ENCODE peak calls at places on chromosomes 7 and 10, in four cellular contexts. H, L, X and W are unnamed samples.

GRCh38 chr10:119346063-119346835 is 138.9 kb downstream of the GRK5 start:
- DNase-seq in X (no peak), L (no peak), H (no peak), W (no peak)

GRCh38 chr10:33347227-33347626 is 12.8 kb upstream of the NRP1 start:
- DNase-seq in X (no peak), L (no peak), H (no peak), W (no peak)

GRCh38 chr7:90233569-90233968 is 11.4 kb upstream of the CFAP69 start:
- DNase-seq in H (no peak), X (no peak), L (no peak), W (no peak)

GRCh38 chr10:118356628-118357027 is 14.5 kb upstream of the FAM204A start:
- DNase-seq in L (no peak), X (no peak), H (no peak), W (no peak)

GRCh38 chr10:14665304-14665703 is 109.4 kb downstream of the FAM107B start:
- DNase-seq in X (no peak), H (no peak), L (no peak), W (no peak)

GRCh38 chr7:50812847-50813475 is 30.3 kb upstream of the GRB10 start:
- DNase-seq in H (peak; percentile 73), L (peak; percentile 67), X (no peak), W (peak; percentile 25)

GRCh38 chr10:43234471-43235041 is 32.3 kb downstream of the RASGEF1A start:
- DNase-seq in H (no peak), X (no peak), L (no peak), W (no peak)

GRCh38 chr7:20798694-20799121 is 12.0 kb upstream of the SP8 start:
- DNase-seq in X (no peak), H (no peak), L (no peak), W (no peak)

GRCh38 chr10:12503311-12503710 is 154.0 kb downstream of the CAMK1D start:
- DNase-seq in L (no peak), X (no peak), H (no peak), W (no peak)

GRCh38 chr10:53315709-53316108 is 543.1 kb upstream of the MBL2 start:
- DNase-seq in H (no peak), X (no peak), L (no peak), W (no peak)

GRCh38 chr7:23471090-23471859 is 984 bp upstream of the IGF2BP3 start:
- DNase-seq in L (no peak), H (no peak), X (no peak), W (peak; percentile 80)

GRCh38 chr10:99930731-99931550 is 78.8 kb downstream of the DNMBP start:
- DNase-seq in H (no peak), L (no peak), X (no peak), W (no peak)

GRCh38 chr7:47647213-47647985 is 65.5 kb upstream of the TNS3 start:
- DNase-seq in H (no peak), L (no peak), X (no peak), W (no peak)

GRCh38 chr10:92891885-92892705 is 43.8 kb downstream of the EXOC6 start:
- DNase-seq in L (peak; percentile 32), H (peak; percentile 54), X (no peak), W (peak; percentile 77)

GRCh38 chr7:141511370-141512335 is 39.6 kb upstream of the AGK start:
- DNase-seq in X (no peak), H (no peak), L (no peak), W (no peak)

GRCh38 chr10:92328999-92329398 is 38.0 kb downstream of the MARCHF5 start:
- DNase-seq in L (no peak), H (no peak), X (no peak), W (no peak)

GRCh38 chr10:130969700-130970099 is 341.8 kb downstream of the TCERG1L start:
- DNase-seq in X (no peak), L (no peak), H (no peak), W (no peak)

GRCh38 chr10:68280750-68281149 is 48.8 kb upstream of the ATOH7 start:
- DNase-seq in X (no peak), L (no peak), H (no peak), W (no peak)

GRCh38 chr10:21494221-21495001 is 31.1 kb downstream of the SKIDA1 start:
- DNase-seq in H (peak; percentile 28), X (no peak), L (no peak), W (no peak)

GRCh38 chr10:13099144-13099665 is 758 bp upstream of the OPTN start:
- DNase-seq in H (peak; percentile 74), L (peak; percentile 39), X (no peak), W (peak; percentile 46)

GRCh38 chr7:74051629-74052410 is 23.8 kb downstream of the ELN start:
- DNase-seq in L (no peak), X (no peak), H (no peak), W (peak; percentile 75)

GRCh38 chr7:102412548-102412947 is 16.4 kb downstream of the PRKRIP1 start:
- DNase-seq in H (peak; percentile 25), X (no peak), L (no peak), W (peak; percentile 66)

GRCh38 chr10:133190225-133190624 is 30.2 kb downstream of the KNDC1 start:
- DNase-seq in X (no peak), L (no peak), H (no peak), W (no peak)

GRCh38 chr7:20236790-20237189 is 19.6 kb upstream of the MACC1 start:
- DNase-seq in X (no peak), L (no peak), H (peak; percentile 77), W (no peak)

GRCh38 chr7:88312061-88312663 is 5.5 kb upstream of the STEAP4 start:
- DNase-seq in X (no peak), H (peak; percentile 33), L (peak; percentile 4), W (no peak)

GRCh38 chr10:54402576-54402975 is 398.5 kb downstream of the PCDH15 start:
- DNase-seq in H (no peak), X (no peak), L (no peak), W (peak; percentile 3)

GRCh38 chr10:69901623-69902505 is 100.2 kb downstream of the COL13A1 start:
- DNase-seq in H (peak; percentile 64), L (no peak), X (no peak), W (peak; percentile 36)

GRCh38 chr10:3068968-3069737 is 1.8 kb downstream of the PFKP start:
- DNase-seq in H (peak; percentile 13), L (no peak), X (no peak), W (peak; percentile 59)

GRCh38 chr7:143362126-143362961 is at the start of gene FAM131B:
- DNase-seq in H (no peak), X (peak; percentile 49), L (no peak), W (peak; percentile 76)

GRCh38 chr7:3309140-3309539 is 8.1 kb downstream of the SDK1 start:
- DNase-seq in L (no peak), H (no peak), X (no peak), W (no peak)

GRCh38 chr7:106717254-106717996 is 56.5 kb upstream of the CCDC71L start:
- DNase-seq in H (peak; percentile 60), L (no peak), X (no peak), W (no peak)

GRCh38 chr10:26887611-26888215 is 27.0 kb upstream of the ABI1 start:
- DNase-seq in X (no peak), L (no peak), H (no peak), W (no peak)

GRCh38 chr10:15460661-15461060 is 89.6 kb upstream of the FAM171A1 start:
- DNase-seq in L (no peak), H (peak; percentile 38), X (no peak), W (no peak)

GRCh38 chr10:70674560-70675495 is 2.5 kb downstream of the ADAMTS14 start:
- DNase-seq in L (no peak), H (no peak), X (no peak), W (no peak)